ENCODE peak calls at places on chromosomes 5 and 9, in four cellular contexts. H is HepG2, N is GM12878, S is H1. P is an unnamed sample. For H3K4me1 and H3K36me3, the result is how much of the 10 kb centered on the place peaks cover.

GRCh38 chr5:152817311-152817710 is 412.2 kb upstream of the NMUR2 start:
- DNase-seq in H (no peak), N (no peak), S (no peak), P (no peak)

GRCh38 chr9:136881691-136882108 is 4.6 kb upstream of the TRAF2 start:
- DNase-seq in H (peak), N (peak), S (no peak), P (no peak)

GRCh38 chr9:136309101-136309801 is 5.4 kb upstream of the CCDC187 start:
- DNase-seq in H (no peak), N (peak), S (no peak), P (no peak)

GRCh38 chr9:123998278-123998925 is 13.2 kb upstream of the LHX2 start:
- DNase-seq in H (no peak), N (no peak), S (no peak), P (no peak)

GRCh38 chr9:93492327-93492726 is 38.9 kb upstream of the FAM120AOS start:
- DNase-seq in H (no peak), N (no peak), S (no peak), P (no peak)

GRCh38 chr5:68332546-68332945 is 117.0 kb downstream of the PIK3R1 start:
- DNase-seq in H (no peak), N (no peak), S (no peak), P (no peak)

GRCh38 chr9:96014078-96014477 is 138.6 kb downstream of the ERCC6L2 start:
- DNase-seq in H (no peak), N (no peak), S (no peak), P (no peak)

GRCh38 chr5:179371681-179372675 is 26.7 kb upstream of the ADAMTS2 start:
- DNase-seq in H (no peak), N (no peak), S (no peak), P (no peak)

GRCh38 chr9:116345817-116346216 is 192.2 kb downstream of the PAPPA start:
- DNase-seq in H (peak), N (no peak), S (no peak), P (no peak)

GRCh38 chr9:134846187-134846586 is 34.4 kb upstream of the FCN2 start:
- DNase-seq in H (no peak), N (no peak), S (no peak), P (no peak)

GRCh38 chr5:9712506-9713285 is 82.5 kb upstream of the TAS2R1 start:
- DNase-seq in H (no peak), N (no peak), S (no peak), P (no peak)

GRCh38 chr5:174146556-174146955 is 101.0 kb downstream of the NSG2 start:
- DNase-seq in H (no peak), N (no peak), S (no peak), P (no peak)

GRCh38 chr9:137827908-137828526 is 49.6 kb upstream of the CACNA1B start:
- DNase-seq in H (no peak), N (no peak), S (no peak), P (no peak)

GRCh38 chr5:126973193-126973592 is 57.2 kb downstream of the MARCHF3 start:
- DNase-seq in H (peak), N (no peak), S (peak), P (no peak)

DNA sequence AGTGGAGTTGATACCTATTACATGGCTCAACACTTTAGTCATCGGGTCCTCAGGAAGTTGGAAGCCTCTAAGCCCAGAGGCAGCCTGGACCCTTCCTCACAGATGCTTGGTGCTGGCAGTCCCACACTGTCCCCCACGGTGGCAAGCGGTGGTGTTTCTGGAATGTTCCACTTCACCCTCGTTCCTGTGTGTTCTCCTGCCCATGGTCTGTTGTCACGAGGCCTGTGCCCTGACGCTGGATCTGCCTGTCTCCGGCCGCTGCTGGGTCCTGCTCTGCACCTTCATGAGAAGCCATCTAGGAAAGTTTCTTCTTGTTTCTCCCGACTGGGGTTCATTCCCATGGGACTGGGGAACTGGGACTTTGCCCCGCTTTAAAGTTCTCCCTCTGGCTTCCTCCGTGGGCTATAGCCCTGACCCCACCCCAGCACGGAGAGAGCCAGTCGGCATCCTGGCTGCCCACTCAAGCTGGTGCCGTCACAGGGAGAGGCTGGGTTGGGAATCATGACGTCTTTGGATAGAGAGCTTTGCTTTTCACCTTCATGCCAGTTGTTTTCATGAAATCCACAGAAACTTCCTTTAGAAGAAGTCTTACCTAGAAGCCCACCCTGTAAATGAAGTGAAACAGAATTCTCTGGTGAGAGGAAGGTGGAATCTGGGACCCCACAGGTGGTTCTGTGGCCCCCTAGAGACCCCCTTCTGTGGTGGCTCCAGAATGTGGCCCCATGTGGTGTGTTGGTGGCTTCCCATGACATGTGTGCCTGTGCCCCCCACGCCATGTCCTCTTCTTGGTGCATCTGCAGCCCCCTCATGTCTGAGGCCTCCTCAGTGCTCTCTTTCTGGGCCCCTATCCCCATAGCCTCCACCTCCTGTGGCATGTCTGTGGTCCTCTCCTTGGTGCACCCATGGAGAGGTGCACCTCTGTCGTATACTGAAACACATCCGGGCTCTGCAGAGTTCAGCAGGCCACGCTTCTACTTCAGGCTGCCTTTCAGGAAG is 43.8 kb downstream of the TRIP13 start:
- DNase-seq in H (no peak), N (no peak), S (no peak), P (no peak)
- H3K4me1 ChIP-seq in H (under half), N (under half), S (under half), P (under half)

GRCh38 chr9:83972286-83972685 is 7.7 kb downstream of the HNRNPK start:
- DNase-seq in H (no peak), N (no peak), S (no peak), P (no peak)
- H3K36me3 ChIP-seq in H (under half), N (under half), S (half or more), P (half or more)

DNA sequence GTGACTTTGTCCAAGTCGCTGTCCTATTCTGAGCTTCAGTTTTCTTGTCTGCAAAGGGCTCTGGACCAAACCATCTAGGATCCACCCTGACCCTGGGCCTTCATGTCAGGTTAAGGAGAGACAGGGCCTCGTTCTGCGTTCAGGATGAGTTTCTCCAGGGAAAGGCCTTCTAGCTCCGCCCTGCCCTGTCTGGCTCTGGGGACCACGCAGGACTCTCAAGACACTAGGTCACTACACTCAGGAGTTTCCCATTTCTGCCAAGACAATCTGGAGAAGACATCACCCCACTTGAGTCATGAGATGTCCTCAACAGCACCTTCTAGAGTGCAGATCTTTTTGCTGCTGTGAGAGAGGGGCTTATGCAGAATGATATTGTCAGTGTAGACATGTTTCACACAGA is 53.2 kb upstream of the KCNMB1 start:
- DNase-seq in H (no peak), N (no peak), S (no peak), P (no peak)
- TF ChIP-seq HDAC2 in H (no peak), N (no peak), S (no peak), P (no peak)

GRCh38 chr5:134527961-134528424 is 2.5 kb downstream of the JADE2 start:
- DNase-seq in H (no peak), N (no peak), S (no peak), P (no peak)
- H3K4me1 ChIP-seq in H (under half), N (under half), S (under half), P (under half)

GRCh38 chr9:114382951-114383865 is 4.6 kb downstream of the AKNA start:
- DNase-seq in H (no peak), N (no peak), S (no peak), P (no peak)
- H3K36me3 ChIP-seq in H (under half), N (under half), S (under half), P (under half)

GRCh38 chr5:159105318-159106053 is 5.8 kb upstream of the EBF1 start:
- DNase-seq in H (no peak), N (no peak), S (no peak), P (no peak)

GRCh38 chr5:159102294-159102934 is 2.7 kb upstream of the EBF1 start:
- DNase-seq in H (no peak), N (no peak), S (no peak), P (no peak)

GRCh38 chr5:159104759-159105317 is 5.1 kb upstream of the EBF1 start:
- DNase-seq in H (no peak), N (no peak), S (no peak), P (no peak)

GRCh38 chr5:159103086-159103485 is 3.4 kb upstream of the EBF1 start:
- DNase-seq in H (no peak), N (no peak), S (no peak), P (no peak)

DNA sequence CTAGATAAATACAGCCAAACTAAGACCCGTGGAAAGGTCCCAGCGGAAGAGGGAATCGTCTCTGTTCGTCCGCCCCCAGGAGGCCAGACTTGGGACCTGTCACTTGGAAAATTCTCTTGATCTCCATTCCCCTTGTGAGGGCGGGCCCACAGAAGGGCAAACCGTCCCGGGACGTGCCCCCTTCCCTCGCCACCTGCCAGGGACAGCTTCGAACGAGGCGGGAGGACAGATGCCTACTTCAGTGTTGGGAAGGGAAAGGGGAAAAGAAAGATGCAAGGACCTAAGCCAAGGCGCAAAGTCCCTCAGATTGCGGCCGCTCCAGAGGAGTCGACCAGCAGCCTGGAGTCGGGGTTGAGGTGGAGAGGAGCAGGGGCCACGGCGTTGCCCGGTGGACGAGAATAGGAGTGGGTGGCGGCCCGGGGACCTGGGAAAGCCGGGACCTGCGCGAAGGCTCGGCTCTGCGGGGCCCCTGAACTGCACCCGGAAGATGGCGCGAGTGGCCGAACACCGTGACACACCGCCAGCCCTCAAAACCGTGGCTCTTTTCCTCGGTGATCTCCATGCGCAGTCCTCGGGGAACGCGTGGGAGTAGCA is 4.4 kb upstream of the EBF1 start:
- DNase-seq in H (no peak), N (no peak), S (no peak), P (peak)
- TF ChIP-seq HDAC2 in H (no peak), N (no peak), S (no peak), P (no peak)

P was measured in K562.